ENCODE peak calls at places on chromosomes 11 and 22, in ten cellular contexts. H is NCI-H1694; M is activated T-cell treated with anti-CD3 and anti-CD28 coated beads, Interleukin-2, amount 50 U/mL, for 72 hours; I is activated CD4-positive, alpha-beta T cell treated with anti-CD3 and anti-CD28 coated beads, Interleukin-2, amount 10 ng/mL, durations not matched to agents 24 days and 14 days; D is fibroblast of mammary gland; U is T-helper 2 cell; N is astrocyte of the cerebellum; O is HEK293T; Y is NAMALWA; K is smooth muscle cell of the brain vasculature. L is an unnamed sample.

GRCh38 chr11:89021339-89021738 is 44.4 kb downstream of the GRM5 start:
- DNase-seq in H (no peak), M (no peak), I (no peak), D (no peak), U (no peak), N (no peak), O (no peak), Y (no peak), K (no peak), L (no peak)

GRCh38 chr11:70131606-70132190 is 53.6 kb downstream of the ANO1 start:
- DNase-seq in H (no peak), M (no peak), I (no peak), D (no peak), U (no peak), N (no peak), O (no peak), Y (no peak), K (no peak), L (no peak)

GRCh38 chr11:10201343-10201742 is 92.7 kb downstream of the SBF2 start:
- DNase-seq in H (no peak), M (no peak), I (no peak), D (no peak), U (no peak), N (peak), O (no peak), Y (no peak), K (no peak), L (no peak)

GRCh38 chr22:37801946-37802309 is 5.8 kb upstream of the GCAT start:
- DNase-seq in H (peak), M (no peak), I (no peak), D (no peak), U (no peak), N (no peak), O (no peak), Y (no peak), K (no peak), L (no peak)

GRCh38 chr11:112113539-112114457 is 27.1 kb downstream of the SDHD start:
- DNase-seq in H (peak), M (no peak), I (no peak), D (peak), U (no peak), N (peak), O (peak), Y (peak), K (no peak), L (no peak)

GRCh38 chr11:61784506-61784805 is 7.9 kb downstream of the TMEM258 start:
- DNase-seq in H (no peak), M (no peak), I (no peak), D (no peak), U (no peak), N (no peak), O (no peak), Y (no peak), K (no peak), L (no peak)

GRCh38 chr11:130620566-130620965 is 172.1 kb downstream of the ADAMTS15 start:
- DNase-seq in H (no peak), M (no peak), I (no peak), D (no peak), U (no peak), N (no peak), O (no peak), Y (no peak), K (no peak), L (no peak)

GRCh38 chr11:66958956-66959274 is 732 bp upstream of the PC start:
- DNase-seq in H (no peak), M (no peak), I (no peak), D (no peak), U (no peak), N (no peak), O (no peak), Y (no peak), K (no peak), L (no peak)

GRCh38 chr11:70481625-70482528 is 83.5 kb downstream of the CTTN start:
- DNase-seq in H (no peak), M (no peak), I (no peak), D (peak), U (no peak), N (no peak), O (no peak), Y (no peak), K (no peak), L (no peak)

GRCh38 chr11:112655386-112655785 is 305.8 kb upstream of the NCAM1 start:
- DNase-seq in H (no peak), M (no peak), I (no peak), D (peak), U (no peak), N (peak), O (no peak), Y (no peak), K (peak), L (peak)

GRCh38 chr11:6269994-6270393 is 10.4 kb downstream of the CCKBR start:
- DNase-seq in H (no peak), M (no peak), I (peak), D (no peak), U (no peak), N (no peak), O (no peak), Y (no peak), K (no peak), L (no peak)

GRCh38 chr22:31342389-31343125 is 3.6 kb downstream of the PATZ1 start:
- DNase-seq in H (no peak), M (no peak), I (no peak), D (no peak), U (no peak), N (no peak), O (no peak), Y (no peak), K (no peak), L (no peak)

GRCh38 chr11:64453466-64453865 is 94.5 kb downstream of the RPS6KA4 start:
- DNase-seq in H (no peak), M (no peak), I (no peak), D (no peak), U (no peak), N (no peak), O (no peak), Y (no peak), K (no peak), L (no peak)

GRCh38 chr11:71265559-71266092 is 13.2 kb upstream of the SHANK2 start:
- DNase-seq in H (no peak), M (no peak), I (no peak), D (no peak), U (no peak), N (no peak), O (no peak), Y (no peak), K (no peak), L (no peak)

GRCh38 chr11:32231909-32232493 is 141.1 kb downstream of the RCN1 start:
- DNase-seq in H (peak), M (peak), I (peak), D (peak), U (no peak), N (no peak), O (peak), Y (peak), K (no peak), L (no peak)

GRCh38 chr11:28169816-28170215 is 61.6 kb downstream of the METTL15 start:
- DNase-seq in H (no peak), M (no peak), I (no peak), D (peak), U (no peak), N (no peak), O (no peak), Y (no peak), K (no peak), L (no peak)

GRCh38 chr11:6438979-6439571 is 1.7 kb downstream of the HPX start:
- DNase-seq in H (peak), M (peak), I (peak), D (peak), U (no peak), N (peak), O (peak), Y (peak), K (no peak), L (no peak)

GRCh38 chr22:25390297-25391240 is 171.1 kb downstream of the CRYBB2 start:
- DNase-seq in H (no peak), M (no peak), I (no peak), D (no peak), U (no peak), N (no peak), O (no peak), Y (no peak), K (no peak), L (no peak)

GRCh38 chr11:43575931-43576833 is 104.4 kb upstream of the HSD17B12 start:
- DNase-seq in H (no peak), M (no peak), I (no peak), D (peak), U (no peak), N (no peak), O (no peak), Y (no peak), K (no peak), L (no peak)

GRCh38 chr11:93330446-93330984 is at the start of gene DEUP1:
- DNase-seq in H (no peak), M (peak), I (peak), D (no peak), U (no peak), N (no peak), O (peak), Y (no peak), K (no peak), L (no peak)

GRCh38 chr11:80849253-80849652 is 1408.4 kb upstream of the TENM4 start:
- DNase-seq in H (no peak), M (no peak), I (no peak), D (no peak), U (no peak), N (no peak), O (no peak), Y (no peak), K (no peak), L (no peak)

GRCh38 chr22:24696551-24697001 is 77.9 kb downstream of the PIWIL3 start:
- DNase-seq in H (no peak), M (no peak), I (no peak), D (no peak), U (no peak), N (no peak), O (no peak), Y (no peak), K (no peak), L (no peak)

GRCh38 chr11:120136356-120136755 is 1.6 kb downstream of the TRIM29 start:
- DNase-seq in H (no peak), M (no peak), I (no peak), D (no peak), U (no peak), N (no peak), O (no peak), Y (no peak), K (no peak), L (peak)

GRCh38 chr11:19595840-19596751 is 116.5 kb upstream of the NAV2 start:
- DNase-seq in H (no peak), M (no peak), I (no peak), D (peak), U (no peak), N (peak), O (no peak), Y (no peak), K (peak), L (peak)

GRCh38 chr11:112961146-112961668 is at the start of gene NCAM1:
- DNase-seq in H (peak), M (peak), I (peak), D (peak), U (no peak), N (peak), O (peak), Y (peak), K (peak), L (no peak)

GRCh38 chr22:19107730-19108074 is 14.5 kb downstream of the DGCR2 start:
- DNase-seq in H (no peak), M (no peak), I (no peak), D (no peak), U (no peak), N (no peak), O (no peak), Y (no peak), K (no peak), L (no peak)

GRCh38 chr22:41833369-41834004 is 582 bp downstream of the SREBF2 start:
- DNase-seq in H (no peak), M (peak), I (peak), D (peak), U (peak), N (no peak), O (peak), Y (peak), K (no peak), L (no peak)

GRCh38 chr11:40401132-40401853 is 1058.2 kb downstream of the LRRC4C start:
- DNase-seq in H (no peak), M (no peak), I (no peak), D (no peak), U (no peak), N (no peak), O (no peak), Y (no peak), K (no peak), L (no peak)

GRCh38 chr22:43110927-43111623 is 525 bp downstream of the BIK start:
- DNase-seq in H (no peak), M (peak), I (peak), D (no peak), U (peak), N (no peak), O (no peak), Y (peak), K (no peak), L (no peak)

L was measured in ascending aorta.